ENCODE peak calls at places on chromosomes 13 and 19, in six cellular contexts. One of them, this sample, is unnamed.

GRCh38 chr19:7968796-7969559 is 25.5 kb upstream of the TIMM44 start:
- DNase-seq in MM.1S: no peak
- DNase-seq in K562: peak; percentile 42
- DNase-seq in DND-41: no peak
- DNase-seq in GM12878: no peak
- DNase-seq in fibroblast of lung: no peak
- DNase-seq in this sample: no peak

GRCh38 chr19:29785955-29786589 is 25.7 kb upstream of the CCNE1 start:
- DNase-seq in GM12878: no peak
- DNase-seq in fibroblast of lung: no peak
- DNase-seq in MM.1S: peak; percentile 13
- DNase-seq in DND-41: peak; percentile 16
- DNase-seq in K562: peak; percentile 44
- DNase-seq in this sample: no peak

GRCh38 chr19:23565256-23565655 is 121.8 kb downstream of the ZNF675 start:
- DNase-seq in DND-41: no peak
- DNase-seq in fibroblast of lung: no peak
- DNase-seq in GM12878: no peak
- DNase-seq in MM.1S: no peak
- DNase-seq in K562: no peak
- DNase-seq in this sample: no peak

GRCh38 chr19:17766543-17767131 is 15.4 kb downstream of the FCHO1 start:
- DNase-seq in fibroblast of lung: peak; percentile 65
- DNase-seq in GM12878: no peak
- DNase-seq in MM.1S: no peak
- DNase-seq in K562: no peak
- DNase-seq in DND-41: no peak
- DNase-seq in this sample: peak; percentile 92

GRCh38 chr19:19316082-19316481 is 4.2 kb downstream of the SUGP1 start:
- DNase-seq in K562: peak; percentile 7
- DNase-seq in DND-41: no peak
- DNase-seq in GM12878: no peak
- DNase-seq in fibroblast of lung: no peak
- DNase-seq in MM.1S: no peak
- DNase-seq in this sample: no peak

GRCh38 chr13:62209539-62209938 is 793.9 kb upstream of the PCDH20 start:
- DNase-seq in DND-41: no peak
- DNase-seq in fibroblast of lung: no peak
- DNase-seq in GM12878: peak; percentile 65
- DNase-seq in MM.1S: peak; percentile 89
- DNase-seq in K562: no peak
- DNase-seq in this sample: no peak

GRCh38 chr13:46801831-46802230 is 4.9 kb upstream of the ESD start:
- DNase-seq in MM.1S: no peak
- DNase-seq in GM12878: no peak
- DNase-seq in DND-41: no peak
- DNase-seq in fibroblast of lung: peak; percentile 10
- DNase-seq in K562: no peak
- DNase-seq in this sample: no peak

GRCh38 chr13:112102243-112102642 is 35.3 kb downstream of the SOX1 start:
- DNase-seq in K562: no peak
- DNase-seq in MM.1S: no peak
- DNase-seq in GM12878: no peak
- DNase-seq in fibroblast of lung: no peak
- DNase-seq in DND-41: no peak
- DNase-seq in this sample: no peak

GRCh38 chr19:22595918-22596341 is 38.2 kb upstream of the ZNF492 start:
- DNase-seq in MM.1S: no peak
- DNase-seq in fibroblast of lung: no peak
- DNase-seq in GM12878: no peak
- DNase-seq in K562: peak; percentile 53
- DNase-seq in DND-41: no peak
- DNase-seq in this sample: no peak

GRCh38 chr19:35559781-35560180 is 3.7 kb downstream of the ATP4A start:
- DNase-seq in K562: no peak
- DNase-seq in DND-41: no peak
- DNase-seq in GM12878: no peak
- DNase-seq in fibroblast of lung: no peak
- DNase-seq in MM.1S: no peak
- DNase-seq in this sample: no peak

GRCh38 chr13:39284801-39285388 is 246.6 kb downstream of the NHLRC3 start:
- DNase-seq in K562: no peak
- DNase-seq in fibroblast of lung: no peak
- DNase-seq in MM.1S: no peak
- DNase-seq in GM12878: no peak
- DNase-seq in DND-41: no peak
- DNase-seq in this sample: no peak

GRCh38 chr19:51472607-51473006 is 5.7 kb upstream of the CEACAM18 start:
- DNase-seq in K562: no peak
- DNase-seq in GM12878: no peak
- DNase-seq in MM.1S: no peak
- DNase-seq in DND-41: no peak
- DNase-seq in fibroblast of lung: no peak
- DNase-seq in this sample: no peak

GRCh38 chr13:114106991-114107685 is 25.3 kb downstream of the RASA3 start:
- DNase-seq in DND-41: no peak
- DNase-seq in fibroblast of lung: no peak
- DNase-seq in MM.1S: no peak
- DNase-seq in K562: no peak
- DNase-seq in GM12878: no peak
- DNase-seq in this sample: no peak

GRCh38 chr19:48443262-48443661 is 2.5 kb upstream of the GRWD1 start:
- DNase-seq in MM.1S: no peak
- DNase-seq in K562: no peak
- DNase-seq in fibroblast of lung: no peak
- DNase-seq in DND-41: no peak
- DNase-seq in GM12878: no peak
- DNase-seq in this sample: no peak

GRCh38 chr19:50870417-50871089 is 2.7 kb upstream of the KLK2 start:
- DNase-seq in K562: peak; percentile 93
- DNase-seq in DND-41: no peak
- DNase-seq in fibroblast of lung: no peak
- DNase-seq in MM.1S: peak; percentile 70
- DNase-seq in GM12878: no peak
- DNase-seq in this sample: no peak

GRCh38 chr13:112330066-112330465 is 46.1 kb upstream of the SPACA7 start:
- DNase-seq in K562: no peak
- DNase-seq in MM.1S: no peak
- DNase-seq in fibroblast of lung: no peak
- DNase-seq in GM12878: no peak
- DNase-seq in DND-41: no peak
- DNase-seq in this sample: no peak

GRCh38 chr13:44302948-44303575 is 70.6 kb upstream of the SERP2 start:
- DNase-seq in MM.1S: no peak
- DNase-seq in K562: no peak
- DNase-seq in fibroblast of lung: peak; percentile 84
- DNase-seq in GM12878: no peak
- DNase-seq in DND-41: peak; percentile 63
- DNase-seq in this sample: peak; percentile 42

GRCh38 chr19:42250249-42250665 is 4.7 kb downstream of the ERF start:
- DNase-seq in K562: no peak
- DNase-seq in GM12878: no peak
- DNase-seq in MM.1S: no peak
- DNase-seq in DND-41: no peak
- DNase-seq in fibroblast of lung: no peak
- DNase-seq in this sample: no peak
- H3K4me3 ChIP-seq in K562: no peak overlapping the region
- H3K4me3 ChIP-seq in GM12878: no peak overlapping the region
- H3K4me3 ChIP-seq in MM.1S: no peak overlapping the region
- H3K4me3 ChIP-seq in DND-41: no peak overlapping the region
- H3K4me3 ChIP-seq in fibroblast of lung: peak overlapping the region; percentile 31
- H3K4me3 ChIP-seq in this sample: no peak overlapping the region

GRCh38 chr13:33367931-33368330 is 82.4 kb upstream of the STARD13 start:
- DNase-seq in fibroblast of lung: no peak
- DNase-seq in GM12878: peak; percentile 23
- DNase-seq in DND-41: no peak
- DNase-seq in MM.1S: no peak
- DNase-seq in K562: no peak
- DNase-seq in this sample: no peak

GRCh38 chr13:33367186-33367895 is 81.8 kb upstream of the STARD13 start:
- DNase-seq in DND-41: no peak
- DNase-seq in fibroblast of lung: no peak
- DNase-seq in MM.1S: no peak
- DNase-seq in K562: no peak
- DNase-seq in GM12878: no peak
- DNase-seq in this sample: no peak

GRCh38 chr13:33372251-33372919 is 86.8 kb upstream of the STARD13 start:
- DNase-seq in GM12878: no peak
- DNase-seq in K562: no peak
- DNase-seq in fibroblast of lung: no peak
- DNase-seq in MM.1S: no peak
- DNase-seq in DND-41: no peak
- DNase-seq in this sample: no peak

GRCh38 chr13:33366469-33367062 is 81.0 kb upstream of the STARD13 start:
- DNase-seq in DND-41: no peak
- DNase-seq in fibroblast of lung: no peak
- DNase-seq in MM.1S: no peak
- DNase-seq in K562: no peak
- DNase-seq in GM12878: no peak
- DNase-seq in this sample: no peak

GRCh38 chr13:33369073-33369472 is 83.5 kb upstream of the STARD13 start:
- DNase-seq in GM12878: no peak
- DNase-seq in DND-41: no peak
- DNase-seq in K562: no peak
- DNase-seq in fibroblast of lung: no peak
- DNase-seq in MM.1S: no peak
- DNase-seq in this sample: no peak
- H2AFZ ChIP-seq in GM12878: no peak overlapping the region
- H2AFZ ChIP-seq in DND-41: no peak overlapping the region
- H2AFZ ChIP-seq in K562: no peak overlapping the region
- H2AFZ ChIP-seq in fibroblast of lung: no peak overlapping the region
- H2AFZ ChIP-seq in MM.1S: no peak overlapping the region
- H2AFZ ChIP-seq in this sample: no peak overlapping the region

GRCh38 chr19:13506550-13506878 is 235 bp upstream of the CACNA1A start:
- DNase-seq in GM12878: no peak
- DNase-seq in K562: no peak
- DNase-seq in DND-41: no peak
- DNase-seq in fibroblast of lung: peak; percentile 7
- DNase-seq in MM.1S: no peak
- DNase-seq in this sample: no peak
- H3K4me3 ChIP-seq in GM12878: no peak overlapping the region
- H3K4me3 ChIP-seq in K562: no peak overlapping the region
- H3K4me3 ChIP-seq in DND-41: no peak overlapping the region
- H3K4me3 ChIP-seq in fibroblast of lung: no peak overlapping the region
- H3K4me3 ChIP-seq in MM.1S: no peak overlapping the region
- H3K4me3 ChIP-seq in this sample: peak overlapping the region; percentile 36

GRCh38 chr19:14434157-14434501 is 1.0 kb downstream of the PKN1 start:
- DNase-seq in MM.1S: no peak
- DNase-seq in GM12878: no peak
- DNase-seq in K562: no peak
- DNase-seq in DND-41: no peak
- DNase-seq in fibroblast of lung: no peak
- DNase-seq in this sample: no peak
- H2AFZ ChIP-seq in MM.1S: peak overlapping the region; percentile 81
- H2AFZ ChIP-seq in GM12878: peak overlapping the region; percentile 30
- H2AFZ ChIP-seq in K562: no peak overlapping the region
- H2AFZ ChIP-seq in DND-41: no peak overlapping the region
- H2AFZ ChIP-seq in fibroblast of lung: no peak overlapping the region
- H2AFZ ChIP-seq in this sample: no peak overlapping the region

This sample was measured in hepatocyte.